ENCODE peak calls at places on chromosomes 13 and 19, in four cellular contexts. A is aorta, N is H1, R is GM06990. Z is an unnamed sample.
A peak's percentile ranks its signal among the peaks of the same experiment; 100 is the strongest.

GRCh38 chr13:75876371-75877050 is 240.4 kb downstream of the LMO7 start:
- DNase-seq in A (peak; percentile 51), N (peak; percentile 27), R (peak; percentile 11), Z (peak; percentile 50)

GRCh38 chr13:40269086-40269485 is 397.4 kb downstream of the FOXO1 start:
- DNase-seq in R (no peak), A (no peak), N (no peak), Z (no peak)

GRCh38 chr13:90839061-90839460 is 508.4 kb upstream of the MIR17HG start:
- DNase-seq in A (no peak), N (no peak), R (no peak), Z (no peak)

GRCh38 chr13:55577082-55577846 is 1563.5 kb upstream of the PRR20A start:
- DNase-seq in N (no peak), A (no peak), R (no peak), Z (no peak)

GRCh38 chr19:5125797-5126497 is 157.0 kb downstream of the KDM4B start:
- DNase-seq in R (no peak), A (no peak), N (no peak), Z (peak; percentile 25)

GRCh38 chr19:19405919-19406877 is 723 bp downstream of the GATAD2A start:
- DNase-seq in N (no peak), A (peak; percentile 65), R (peak; percentile 56), Z (no peak)

GRCh38 chr19:1455336-1456120 is 5.6 kb downstream of the APC2 start:
- DNase-seq in A (no peak), R (peak; percentile 79), N (peak; percentile 90), Z (peak; percentile 79)

GRCh38 chr19:11047856-11048255 is 41.4 kb upstream of the LDLR start:
- DNase-seq in A (no peak), R (no peak), N (no peak), Z (no peak)

GRCh38 chr13:95002126-95002525 is 289.8 kb upstream of the SOX21 start:
- DNase-seq in N (no peak), R (no peak), A (no peak), Z (no peak)

GRCh38 chr19:4983346-4984105 is 14.6 kb downstream of the KDM4B start:
- DNase-seq in N (no peak), A (no peak), R (no peak), Z (no peak)

GRCh38 chr13:33678906-33679657 is 138.9 kb upstream of the RFC3 start:
- DNase-seq in N (no peak), R (peak; percentile 79), A (peak; percentile 63), Z (no peak)

GRCh38 chr13:35817642-35818576 is 313.3 kb downstream of the DCLK1 start:
- DNase-seq in N (no peak), R (no peak), A (no peak), Z (no peak)

GRCh38 chr19:13057744-13058143 is 44.9 kb downstream of the LYL1 start:
- DNase-seq in N (no peak), A (no peak), R (no peak), Z (no peak)

GRCh38 chr19:13060964-13061927 is 41.4 kb downstream of the LYL1 start:
- DNase-seq in N (no peak), A (peak; percentile 92), R (peak; percentile 65), Z (peak; percentile 59)

GRCh38 chr19:13057147-13057572 is 45.5 kb downstream of the LYL1 start:
- DNase-seq in R (no peak), A (no peak), N (no peak), Z (no peak)

GRCh38 chr19:13060233-13060963 is 42.3 kb downstream of the LYL1 start:
- DNase-seq in R (no peak), N (no peak), A (peak; percentile 81), Z (no peak)

GRCh38 chr19:13058951-13059660 is 43.6 kb downstream of the LYL1 start:
- DNase-seq in N (no peak), R (no peak), A (no peak), Z (no peak)
- H3K4me3 ChIP-seq in N (no peak overlapping the region), R (no peak overlapping the region), A (no peak overlapping the region), Z (no peak overlapping the region)

GRCh38 chr19:12628040-12629022 is 17.6 kb downstream of the ZNF791 start:
- DNase-seq in N (no peak), A (no peak), R (no peak), Z (no peak)
- H3K4me3 ChIP-seq in N (no peak overlapping the region), A (no peak overlapping the region), R (no peak overlapping the region), Z (no peak overlapping the region)

DNA sequence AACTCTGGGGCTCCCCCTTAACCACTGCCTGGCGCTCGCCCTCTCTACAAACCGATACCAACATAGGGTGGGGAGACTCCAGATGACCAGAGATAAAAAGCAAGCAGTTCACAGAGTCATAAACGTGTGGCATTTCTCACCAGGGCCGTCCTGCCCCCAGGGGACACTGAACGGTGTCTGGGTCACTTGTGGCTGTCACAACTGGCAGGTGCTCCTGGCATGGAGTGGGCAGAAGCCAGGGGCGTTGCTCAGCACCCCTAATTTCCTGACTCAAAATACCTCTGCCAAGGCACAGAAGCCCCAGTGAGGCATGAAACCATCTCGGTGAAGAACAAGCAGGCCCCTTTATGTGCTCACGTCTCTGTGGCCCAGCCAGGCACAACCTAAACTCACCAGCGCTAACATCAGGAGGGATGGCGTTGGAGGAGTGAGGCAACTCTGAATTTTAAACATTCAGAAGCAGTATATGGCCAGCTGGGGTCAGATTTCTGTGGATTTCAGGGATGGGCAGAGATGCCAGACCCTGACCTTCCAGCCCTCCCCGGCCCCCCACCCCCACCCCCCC is 1.8 kb downstream of the PIP5K1C start:
- DNase-seq in A (peak; percentile 47), R (no peak), N (no peak), Z (no peak)
- H3K4me3 ChIP-seq in A (peak overlapping the region; percentile 91), R (peak overlapping the region; percentile 90), N (no peak overlapping the region), Z (no peak overlapping the region)

DNA sequence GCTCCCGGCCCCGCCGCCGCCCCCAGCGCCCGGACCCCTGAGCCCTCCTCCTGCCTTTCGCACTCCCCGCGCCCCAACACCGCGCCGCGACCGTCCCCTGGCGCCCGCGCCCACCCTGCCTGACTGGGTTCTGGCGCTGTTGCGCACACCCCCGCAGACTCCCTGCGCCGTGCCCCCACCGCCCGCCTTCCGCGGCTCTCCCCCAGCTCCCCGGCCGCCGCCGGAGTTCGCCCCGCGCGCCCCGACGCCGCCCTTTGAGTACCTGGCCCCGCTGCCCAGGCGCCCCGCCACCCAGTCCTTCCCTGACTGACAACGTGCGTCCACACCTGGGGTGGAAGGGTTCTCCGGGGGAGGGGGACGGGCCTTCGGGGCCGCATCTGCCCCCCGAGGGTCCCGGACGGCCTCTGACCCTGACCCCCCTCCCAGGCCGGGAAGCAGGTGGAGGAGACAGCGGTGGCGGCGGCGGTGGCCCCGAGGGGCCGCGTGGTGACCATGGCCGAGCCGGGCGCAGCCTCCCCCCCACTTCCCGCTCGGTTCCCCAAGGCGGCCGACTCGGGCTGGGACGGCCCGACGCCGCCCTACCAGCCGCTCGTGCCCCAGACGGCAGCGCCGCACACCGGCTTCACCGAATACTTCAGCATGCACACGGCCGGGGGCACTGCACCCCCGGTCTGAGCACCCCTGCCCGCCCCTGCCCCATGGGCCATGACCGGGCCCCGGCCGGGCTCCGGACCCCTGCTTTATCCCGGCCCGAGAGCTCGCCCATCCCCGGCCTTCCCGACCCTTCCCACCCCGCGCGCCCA is 1.4 kb upstream of the MEGF8 start:
- DNase-seq in N (no peak), A (no peak), R (no peak), Z (no peak)
- H3K4me3 ChIP-seq in N (peak overlapping the region; percentile 49), A (no peak overlapping the region), R (peak overlapping the region; percentile 53), Z (no peak overlapping the region)